ENCODE peak calls at places on chromosomes 1 and 21, in six cellular contexts. Y is left ventricle myocardium inferior; R is right cardiac atrium; B is CD4-positive, CD25-positive, alpha-beta regulatory T cell; T is breast epithelium; G is small intestine. V is an unnamed sample. For H3K4me1, the result is how much of the 10 kb centered on the place peaks cover.

GRCh38 chr1:219179293-219179692 is 5.6 kb downstream of the LYPLAL1 start:
- DNase-seq in Y (no peak), R (no peak), B (no peak), T (no peak), G (no peak), V (no peak)

GRCh38 chr1:7043729-7044470 is 258.6 kb downstream of the CAMTA1 start:
- DNase-seq in Y (no peak), R (no peak), B (no peak), T (no peak), G (no peak), V (no peak)

GRCh38 chr21:39647476-39647875 is 34.7 kb downstream of the B3GALT5 start:
- DNase-seq in Y (no peak), R (no peak), B (no peak), T (no peak), G (no peak), V (no peak)

GRCh38 chr1:244075247-244075722 is 24.2 kb downstream of the ZBTB18 start:
- DNase-seq in Y (no peak), R (no peak), B (no peak), T (no peak), G (no peak), V (no peak)

GRCh38 chr1:111827946-111828345 is 72.2 kb downstream of the DDX20 start:
- DNase-seq in Y (no peak), R (no peak), B (no peak), T (no peak), G (no peak), V (no peak)

GRCh38 chr1:117093091-117093534 is 28.4 kb downstream of the TRIM45 start:
- DNase-seq in Y (no peak), R (no peak), B (no peak), T (no peak), G (no peak), V (no peak)

GRCh38 chr21:33964706-33965325 is 49.2 kb upstream of the ATP5PO start:
- DNase-seq in Y (no peak), R (no peak), B (no peak), T (no peak), G (no peak), V (no peak)

GRCh38 chr1:9181176-9181906 is 52.4 kb upstream of the GPR157 start:
- DNase-seq in Y (peak), R (peak), B (peak), T (peak), G (peak), V (peak)

GRCh38 chr1:94627771-94628170 is 86.2 kb upstream of the F3 start:
- DNase-seq in Y (no peak), R (no peak), B (no peak), T (no peak), G (no peak), V (no peak)

GRCh38 chr21:45011911-45012660 is 62.3 kb upstream of the ADARB1 start:
- DNase-seq in Y (peak), R (peak), B (no peak), T (no peak), G (no peak), V (peak)

GRCh38 chr21:17371470-17371869 is 141.4 kb upstream of the CXADR start:
- DNase-seq in Y (no peak), R (no peak), B (no peak), T (no peak), G (no peak), V (no peak)

GRCh38 chr1:69919922-69920273 is 285.5 kb downstream of the LRRC40 start:
- DNase-seq in Y (no peak), R (no peak), B (no peak), T (no peak), G (no peak), V (no peak)

GRCh38 chr1:10682114-10682445 is 114.4 kb downstream of the CASZ1 start:
- DNase-seq in Y (no peak), R (no peak), B (no peak), T (no peak), G (no peak), V (no peak)

GRCh38 chr1:65147424-65148177 is 402 bp upstream of the AK4 start:
- DNase-seq in Y (peak), R (peak), B (no peak), T (no peak), G (peak), V (peak)

GRCh38 chr21:29433366-29434059 is 134.8 kb downstream of the BACH1 start:
- DNase-seq in Y (no peak), R (no peak), B (no peak), T (no peak), G (no peak), V (no peak)

GRCh38 chr1:181077576-181078242 is 10.8 kb upstream of the IER5 start:
- DNase-seq in Y (no peak), R (no peak), B (no peak), T (no peak), G (no peak), V (no peak)

GRCh38 chr21:45109831-45110492 is 35.6 kb downstream of the ADARB1 start:
- DNase-seq in Y (no peak), R (no peak), B (no peak), T (no peak), G (no peak), V (no peak)

GRCh38 chr1:30342535-30343141 is 380.7 kb downstream of the MATN1 start:
- DNase-seq in Y (no peak), R (no peak), B (no peak), T (no peak), G (no peak), V (no peak)

GRCh38 chr1:174068000-174068399 is 45.8 kb upstream of the RC3H1 start:
- DNase-seq in Y (no peak), R (no peak), B (no peak), T (no peak), G (no peak), V (no peak)

GRCh38 chr1:216005916-216006315 is 417.3 kb downstream of the USH2A start:
- DNase-seq in Y (no peak), R (no peak), B (no peak), T (no peak), G (no peak), V (no peak)

DNA sequence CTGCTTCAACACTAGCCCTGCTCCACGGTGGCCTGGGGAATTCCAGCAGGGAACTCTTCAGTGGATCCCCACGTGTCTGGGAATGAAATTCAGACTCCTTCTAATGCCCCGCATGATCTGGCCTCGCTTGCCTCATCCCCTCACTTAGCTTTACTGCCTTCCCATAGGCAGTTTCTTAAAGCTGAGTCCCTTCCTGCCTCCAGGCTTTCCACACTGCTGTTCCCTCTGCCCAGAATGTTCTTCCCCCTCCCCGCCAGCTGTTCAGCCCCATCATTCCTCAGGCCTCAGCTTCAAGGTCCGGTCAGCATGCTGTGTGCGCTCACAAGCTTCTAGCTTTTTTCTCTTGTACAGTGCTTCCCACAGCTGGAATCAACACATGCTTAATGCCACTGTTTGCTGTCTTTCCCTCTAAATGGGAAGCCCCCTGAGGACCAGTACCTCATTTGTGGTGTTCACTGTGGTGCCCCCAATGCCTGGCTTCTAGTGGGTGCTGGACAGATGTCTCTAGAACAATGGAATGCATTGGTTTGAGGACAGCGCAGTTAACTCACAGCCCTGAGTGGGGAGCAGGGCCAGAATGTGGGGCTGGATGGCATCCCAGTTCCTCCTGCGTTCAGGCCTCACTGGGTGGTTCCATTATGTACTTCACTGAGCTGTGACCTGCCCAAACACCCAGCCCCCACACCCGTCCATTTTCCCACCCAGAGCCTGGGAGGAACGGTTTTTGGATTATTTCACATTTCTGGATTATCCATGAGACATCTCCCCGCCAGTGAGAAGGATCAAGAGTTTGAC is 55.0 kb upstream of the WASF2 start:
- DNase-seq in Y (peak), R (peak), B (no peak), T (no peak), G (no peak), V (no peak)
- H3K27ac ChIP-seq in Y (peak), R (peak), B (no peak), T (peak), G (no peak), V (peak)

GRCh38 chr1:36653850-36654249 is 171.1 kb upstream of the CSF3R start:
- DNase-seq in Y (peak), R (peak), B (no peak), T (no peak), G (no peak), V (no peak)
- H3K4me3 ChIP-seq in Y (no peak), R (no peak), B (no peak), T (no peak), G (no peak), V (no peak)

DNA sequence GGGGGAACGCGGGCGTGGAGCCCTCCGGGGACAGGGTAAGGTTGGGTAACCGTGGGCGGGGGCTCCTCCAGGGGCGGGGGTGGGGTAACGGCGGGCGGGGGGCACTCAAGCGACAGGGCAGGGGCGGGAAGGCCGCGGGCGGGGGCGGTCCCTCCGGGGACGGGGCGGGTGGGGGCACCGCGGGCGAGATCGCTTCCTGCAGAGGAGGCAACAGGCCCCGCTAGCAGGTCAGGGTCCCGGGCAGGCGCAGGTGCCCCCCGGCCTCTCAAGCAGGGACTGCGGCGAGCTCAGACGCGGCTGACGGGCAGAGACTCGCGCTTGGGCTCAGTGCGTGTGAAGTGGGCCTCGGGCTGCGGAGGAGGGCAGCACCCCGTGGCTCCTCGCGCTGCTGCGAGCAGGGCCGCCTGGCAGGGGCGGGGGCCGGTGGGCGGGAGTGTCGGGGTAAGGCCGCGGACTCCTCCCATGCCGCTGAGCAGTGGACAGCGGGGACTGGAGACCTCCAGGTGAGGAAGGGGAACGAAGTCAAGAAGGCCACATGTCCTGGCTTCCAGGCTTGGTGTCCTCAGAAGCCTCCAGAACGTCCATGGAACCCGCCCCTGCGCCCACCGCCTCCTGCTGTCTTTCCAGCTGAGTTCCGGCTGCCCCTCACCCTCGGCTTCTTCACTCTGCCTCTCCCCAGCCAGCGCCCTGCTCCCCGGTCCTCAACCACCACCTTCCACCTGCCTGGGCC is 627 bp upstream of the GNB1 start:
- DNase-seq in Y (peak), R (peak), B (peak), T (no peak), G (peak), V (peak)
- H3K4me1 ChIP-seq in Y (half or more), R (under half), B (half or more), T (under half), G (under half), V (under half)

GRCh38 chr1:41562328-41562727 is 77.8 kb upstream of the EDN2 start:
- DNase-seq in Y (no peak), R (no peak), B (no peak), T (no peak), G (no peak), V (no peak)

GRCh38 chr1:41559331-41559730 is 74.8 kb upstream of the EDN2 start:
- DNase-seq in Y (no peak), R (no peak), B (no peak), T (no peak), G (no peak), V (no peak)

GRCh38 chr1:41560496-41560895 is 76.0 kb upstream of the EDN2 start:
- DNase-seq in Y (no peak), R (no peak), B (no peak), T (no peak), G (no peak), V (no peak)

GRCh38 chr1:41557751-41558455 is 73.4 kb upstream of the EDN2 start:
- DNase-seq in Y (no peak), R (no peak), B (no peak), T (no peak), G (no peak), V (no peak)

GRCh38 chr1:41558761-41559171 is 74.3 kb upstream of the EDN2 start:
- DNase-seq in Y (peak), R (peak), B (no peak), T (no peak), G (no peak), V (no peak)
- H3K27ac ChIP-seq in Y (peak), R (peak), B (no peak), T (no peak), G (no peak), V (no peak)

V was measured in upper lobe of right lung.